ENCODE peak calls at places on chromosomes 11 and 22, in seven cellular contexts. L is naive thymus-derived CD8-positive, alpha-beta T cell; I is epithelial cell of esophagus; A is SHP77; Y is AG08395; B is activated CD4-positive, CD25-positive, alpha-beta regulatory T cell; W is AG09309. P is an unnamed sample.

GRCh38 chr22:35862697-35863096 is 145.0 kb downstream of the APOL5 start:
- DNase-seq in W (no peak), I (no peak), Y (no peak), B (no peak), A (no peak), L (no peak), P (no peak)

GRCh38 chr11:115677190-115677589 is 173.0 kb upstream of the CADM1 start:
- DNase-seq in Y (no peak), I (no peak), B (no peak), A (no peak), W (no peak), L (no peak), P (no peak)

GRCh38 chr11:66343176-66343575 is 1.7 kb downstream of the BRMS1 start:
- DNase-seq in L (no peak), A (no peak), W (no peak), B (no peak), Y (no peak), I (no peak), P (no peak)

GRCh38 chr22:38017272-38017920 is 33.0 kb upstream of the SOX10 start:
- DNase-seq in B (no peak), A (no peak), L (no peak), I (peak; percentile 50), W (no peak), Y (peak; percentile 62), P (no peak)

GRCh38 chr11:133072366-133072765 is 459.9 kb downstream of the OPCML start:
- DNase-seq in L (no peak), A (no peak), B (no peak), W (no peak), I (peak; percentile 35), Y (no peak), P (no peak)

GRCh38 chr22:21858025-21858764 is 9.2 kb downstream of the MAPK1 start:
- DNase-seq in A (no peak), I (no peak), B (no peak), Y (no peak), L (no peak), W (no peak), P (no peak)

GRCh38 chr22:41596776-41597634 is 7.4 kb upstream of the PMM1 start:
- DNase-seq in A (peak; percentile 54), L (peak; percentile 31), I (peak; percentile 73), W (no peak), Y (peak; percentile 72), B (no peak), P (peak; percentile 4)

GRCh38 chr22:46079861-46080821 is 70.2 kb upstream of the PPARA start:
- DNase-seq in B (no peak), L (no peak), A (no peak), W (peak; percentile 80), Y (peak; percentile 81), I (peak; percentile 64), P (no peak)

GRCh38 chr11:65591939-65592814 is 3.4 kb downstream of the KCNK7 start:
- DNase-seq in L (no peak), B (no peak), Y (no peak), I (peak; percentile 66), W (no peak), A (no peak), P (no peak)

GRCh38 chr11:118067006-118067405 is 9.9 kb upstream of the TMPRSS4 start:
- DNase-seq in A (no peak), L (no peak), W (no peak), Y (no peak), B (no peak), I (no peak), P (no peak)

GRCh38 chr22:42388130-42388797 is 43.9 kb downstream of the NFAM1 start:
- DNase-seq in L (no peak), A (peak; percentile 95), B (no peak), W (no peak), Y (no peak), I (peak; percentile 50), P (peak; percentile 66)

GRCh38 chr11:68012843-68013610 is 2.9 kb downstream of the ALDH3B1 start:
- DNase-seq in B (no peak), I (peak; percentile 85), W (peak; percentile 89), Y (peak; percentile 94), L (no peak), A (no peak), P (no peak)

GRCh38 chr11:33930317-33931021 is 38.6 kb upstream of the LMO2 start:
- DNase-seq in B (no peak), Y (peak; percentile 63), I (peak; percentile 57), L (no peak), A (no peak), W (no peak), P (no peak)

GRCh38 chr11:34789196-34789834 is 126.9 kb downstream of the APIP start:
- DNase-seq in L (no peak), W (no peak), A (no peak), B (no peak), Y (no peak), I (no peak), P (peak; percentile 95)

GRCh38 chr11:132043714-132044113 is 673.3 kb downstream of the NTM start:
- DNase-seq in B (no peak), A (no peak), L (no peak), W (no peak), I (no peak), Y (no peak), P (no peak)

GRCh38 chr22:26360169-26360885 is 68.7 kb upstream of the ASPHD2 start:
- DNase-seq in B (peak; percentile 9), Y (peak; percentile 74), L (peak; percentile 66), I (peak; percentile 72), W (no peak), A (peak; percentile 90), P (no peak)

GRCh38 chr22:22168190-22168940 is 76.2 kb upstream of the VPREB1 start:
- DNase-seq in W (peak; percentile 5), A (peak; percentile 13), I (peak; percentile 53), Y (no peak), L (peak; percentile 7), B (no peak), P (peak; percentile 30)

GRCh38 chr11:118068206-118068944 is 8.5 kb upstream of the TMPRSS4 start:
- DNase-seq in I (no peak), Y (no peak), A (no peak), L (no peak), B (no peak), W (no peak), P (no peak)

GRCh38 chr11:4019891-4020290 is 74.7 kb upstream of the RRM1 start:
- DNase-seq in B (no peak), Y (no peak), W (no peak), I (no peak), L (no peak), A (no peak), P (no peak)

GRCh38 chr11:37525336-37525735 is 927.3 kb upstream of the RAG2 start:
- DNase-seq in L (no peak), A (no peak), B (no peak), W (no peak), I (peak; percentile 34), Y (no peak), P (no peak)

GRCh38 chr11:124297921-124298320 is 15.8 kb downstream of the OR8D1 start:
- DNase-seq in B (no peak), A (no peak), I (no peak), W (no peak), L (no peak), Y (peak; percentile 24), P (no peak)

GRCh38 chr11:110951041-110951440 is 238.8 kb upstream of the ARHGAP20 start:
- DNase-seq in I (no peak), W (no peak), Y (no peak), B (no peak), L (no peak), A (no peak), P (no peak)

GRCh38 chr22:26127126-26127525 is 42.1 kb upstream of the SEZ6L start:
- DNase-seq in L (no peak), I (no peak), B (no peak), Y (no peak), W (no peak), A (no peak), P (no peak)

GRCh38 chr11:100637706-100638105 is 49.4 kb upstream of the ARHGAP42 start:
- DNase-seq in L (no peak), Y (no peak), I (no peak), B (no peak), A (no peak), W (no peak), P (no peak)

GRCh38 chr11:118217575-118217974 is 7.2 kb downstream of the JAML start:
- DNase-seq in B (no peak), W (no peak), L (no peak), Y (no peak), A (no peak), I (no peak), P (no peak)

GRCh38 chr22:46678003-46678657 is 57.9 kb downstream of the GRAMD4 start:
- DNase-seq in W (no peak), B (no peak), L (no peak), Y (no peak), A (no peak), I (no peak), P (no peak)

GRCh38 chr11:58639103-58639502 is 16.6 kb downstream of the CNTF start:
- DNase-seq in L (no peak), I (no peak), A (no peak), B (no peak), Y (no peak), W (no peak), P (no peak)